ENCODE peak calls at places on chromosomes 12 and 14, in seven cellular contexts. D is GM10248; F is stomach; Y is transverse colon; V is CD4-positive, CD25-positive, alpha-beta regulatory T cell; H is NCI-H1436; B is stimulated activated CD4-positive, alpha-beta T cell treated with anti-CD3 and anti-CD28 coated beads, Interleukin-1b, Interleukin-23, amount 100 ng/mL, for 1 hour. W is an unnamed sample.

GRCh38 chr12:26034371-26035142 is 76.1 kb downstream of the RASSF8 start:
- DNase-seq in D (no peak), B (no peak), H (no peak), F (no peak), Y (no peak), V (no peak), W (no peak)

GRCh38 chr14:93061380-93062012 is 54.2 kb downstream of the ITPK1 start:
- DNase-seq in Y (no peak), H (no peak), B (no peak), F (no peak), D (no peak), V (no peak), W (no peak)

GRCh38 chr14:100816286-100816949 is 9.5 kb upstream of the MEG3 start:
- DNase-seq in B (no peak), H (no peak), D (no peak), F (no peak), Y (no peak), V (no peak), W (no peak)

GRCh38 chr12:99253068-99253467 is 394.5 kb upstream of the GARIN6 start:
- DNase-seq in B (no peak), Y (no peak), D (no peak), F (no peak), V (no peak), H (no peak), W (no peak)

GRCh38 chr12:47763481-47764344 is 5.0 kb upstream of the RAPGEF3 start:
- DNase-seq in F (no peak), D (no peak), V (no peak), H (no peak), Y (no peak), B (no peak), W (no peak)

GRCh38 chr14:94823556-94824341 is 53.8 kb upstream of the GSC start:
- DNase-seq in H (no peak), F (no peak), B (no peak), D (no peak), V (no peak), Y (no peak), W (no peak)

GRCh38 chr14:50711043-50711442 is 42.9 kb upstream of the SAV1 start:
- DNase-seq in B (no peak), V (no peak), Y (no peak), D (no peak), F (no peak), H (no peak), W (no peak)

GRCh38 chr12:94973202-94973601 is 30.3 kb downstream of the NDUFA12 start:
- DNase-seq in B (no peak), H (no peak), V (no peak), D (no peak), Y (no peak), F (no peak), W (no peak)

GRCh38 chr14:79379266-79379665 is 832.0 kb downstream of the DIO2 start:
- DNase-seq in H (no peak), V (no peak), Y (no peak), D (no peak), B (no peak), F (no peak), W (peak)

GRCh38 chr14:106308839-106309389 is 782.5 kb downstream of the TMEM121 start:
- DNase-seq in H (no peak), D (peak), V (peak), F (peak), B (peak), Y (peak), W (no peak)

GRCh38 chr14:59918824-59919581 is 941 bp upstream of the LRRC9 start:
- DNase-seq in B (no peak), D (peak), F (no peak), Y (peak), H (peak), V (no peak), W (peak)

GRCh38 chr14:102779574-102780315 is 2.5 kb downstream of the TRAF3 start:
- DNase-seq in F (no peak), Y (no peak), D (no peak), H (no peak), B (no peak), V (no peak), W (no peak)

GRCh38 chr14:89176090-89176757 is 240.8 kb downstream of the FOXN3 start:
- DNase-seq in Y (no peak), F (no peak), H (no peak), V (no peak), B (no peak), D (no peak), W (no peak)

GRCh38 chr12:10363665-10363921 is 26.2 kb downstream of the KLRK1 start:
- DNase-seq in Y (no peak), D (no peak), F (no peak), B (no peak), H (no peak), V (no peak), W (no peak)

GRCh38 chr12:108069766-108070165 is 59.3 kb upstream of the WSCD2 start:
- DNase-seq in V (no peak), D (no peak), H (no peak), Y (no peak), B (no peak), F (no peak), W (no peak)

GRCh38 chr14:71551291-71551955 is 380.8 kb upstream of the RGS6 start:
- DNase-seq in H (no peak), Y (no peak), V (no peak), D (no peak), B (no peak), F (no peak), W (no peak)

GRCh38 chr12:93766802-93767523 is 89.8 kb downstream of the CRADD start:
- DNase-seq in B (no peak), F (no peak), D (peak), H (no peak), Y (peak), V (peak), W (no peak)

GRCh38 chr12:125518074-125518473 is 452.8 kb downstream of the AACS start:
- DNase-seq in B (no peak), H (no peak), V (no peak), F (no peak), D (no peak), Y (no peak), W (no peak)

GRCh38 chr14:95814363-95815225 is 62.0 kb upstream of the TUNAR start:
- DNase-seq in V (no peak), D (no peak), F (no peak), Y (no peak), B (no peak), H (no peak), W (no peak)

GRCh38 chr14:65949711-65950516 is 536.3 kb upstream of the CCDC196 start:
- DNase-seq in V (no peak), H (no peak), D (peak), F (peak), B (no peak), Y (peak), W (no peak)

GRCh38 chr12:6038160-6038559 is 86.3 kb downstream of the VWF start:
- DNase-seq in H (peak), B (no peak), Y (peak), D (peak), V (no peak), F (peak), W (no peak)

GRCh38 chr14:85471744-85472143 is 58.2 kb upstream of the FLRT2 start:
- DNase-seq in D (no peak), H (no peak), V (no peak), Y (no peak), F (no peak), B (no peak), W (no peak)

GRCh38 chr12:94930216-94930654 is 73.3 kb downstream of the NDUFA12 start:
- DNase-seq in D (no peak), H (no peak), Y (no peak), B (no peak), V (no peak), F (no peak), W (no peak)

GRCh38 chr12:123273166-123273565 is 1.5 kb upstream of the CDK2AP1 start:
- DNase-seq in D (no peak), H (no peak), Y (no peak), V (no peak), F (no peak), B (no peak), W (no peak)

GRCh38 chr14:23153891-23154796 is 29.3 kb downstream of the SLC7A8 start:
- DNase-seq in H (no peak), V (no peak), F (peak), B (no peak), D (no peak), Y (peak), W (peak)

W was measured in cerebellar nuclear complex.